ENCODE peak calls at places on chromosome 13, in four cellular contexts. C is H1, I is SK-N-SH, N is GM12878. V is an unnamed sample.

GRCh38 chr13:74040200-74040599 is 94.0 kb downstream of the KLF12 start:
- DNase-seq in C (peak), I (peak), N (no peak), V (peak)

GRCh38 chr13:26589754-26590153 is 32.3 kb downstream of the WASF3 start:
- DNase-seq in C (no peak), I (no peak), N (no peak), V (no peak)

GRCh38 chr13:42279080-42279479 is 7.1 kb downstream of the AKAP11 start:
- DNase-seq in C (no peak), I (no peak), N (no peak), V (no peak)

GRCh38 chr13:113091891-113092775 is 13.5 kb upstream of the F7 start:
- DNase-seq in C (no peak), I (no peak), N (no peak), V (no peak)

GRCh38 chr13:101424381-101425155 is 8.3 kb upstream of the NALCN start:
- DNase-seq in C (no peak), I (no peak), N (no peak), V (peak)

GRCh38 chr13:32535140-32535539 is 3.5 kb downstream of the N4BP2L2 start:
- DNase-seq in C (no peak), I (no peak), N (no peak), V (no peak)

GRCh38 chr13:51764184-51765141 is 39.5 kb downstream of the DHRS12 start:
- DNase-seq in C (no peak), I (no peak), N (peak), V (peak)

GRCh38 chr13:99063952-99064351 is 86.1 kb upstream of the DOCK9 start:
- DNase-seq in C (no peak), I (no peak), N (no peak), V (no peak)

GRCh38 chr13:96090240-96091101 is 564 bp downstream of the HS6ST3 start:
- DNase-seq in C (no peak), I (peak), N (no peak), V (no peak)

GRCh38 chr13:92573467-92574057 is 653.0 kb upstream of the GPC6 start:
- DNase-seq in C (no peak), I (peak), N (no peak), V (peak)

GRCh38 chr13:79637086-79637763 is 156.3 kb downstream of the NDFIP2 start:
- DNase-seq in C (no peak), I (no peak), N (no peak), V (no peak)
- TF ChIP-seq TCF12 in C (no peak), I (peak), N (no peak), V (no peak)

GRCh38 chr13:39037410-39037879 is 444 bp downstream of the PROSER1 start:
- DNase-seq in C (no peak), I (no peak), N (no peak), V (no peak)

GRCh38 chr13:39039033-39039432 is 777 bp downstream of the NHLRC3 start:
- DNase-seq in C (no peak), I (no peak), N (no peak), V (peak)

GRCh38 chr13:39037880-39038568 is at the start of the genes NHLRC3 and PROSER1:
- DNase-seq in C (peak), I (peak), N (peak), V (peak)

GRCh38 chr13:39040206-39040605 is 1.9 kb downstream of the NHLRC3 start:
- DNase-seq in C (no peak), I (no peak), N (no peak), V (peak)

DNA sequence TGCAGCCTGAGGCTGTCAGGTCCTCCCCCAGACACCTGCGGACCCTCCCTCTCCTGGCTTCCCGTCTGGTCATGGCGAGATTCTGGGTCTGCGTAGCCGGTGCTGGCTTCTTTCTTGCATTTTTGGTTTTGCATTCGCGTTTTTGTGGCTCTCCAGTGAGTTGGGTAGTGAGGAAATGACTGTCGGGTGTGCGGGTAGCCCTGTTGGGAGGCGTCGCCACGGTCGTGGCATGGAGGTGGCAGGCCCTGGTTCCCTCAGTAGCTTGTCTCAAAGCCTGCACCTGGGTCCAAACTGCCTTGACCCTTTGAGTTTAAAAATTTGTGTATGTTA is 278 bp downstream of the NHLRC3 start:
- DNase-seq in C (no peak), I (no peak), N (no peak), V (peak)
- TF ChIP-seq MAX in C (no peak), I (no peak), N (no peak), V (no peak)

GRCh38 chr13:29411493-29411892 is 184.0 kb downstream of the SLC7A1 start:
- DNase-seq in C (no peak), I (no peak), N (no peak), V (no peak)
- TF ChIP-seq TCF12 in C (no peak), I (peak), N (no peak), V (no peak)

GRCh38 chr13:45812599-45813372 is 38.8 kb downstream of the SIAH3 start:
- DNase-seq in C (no peak), I (no peak), N (no peak), V (no peak)
- TF ChIP-seq MAX in C (no peak), I (no peak), N (no peak), V (no peak)

GRCh38 chr13:36447501-36447900 is 15.2 kb downstream of the CCNA1 start:
- DNase-seq in C (no peak), I (no peak), N (no peak), V (no peak)
- TF ChIP-seq TCF12 in C (no peak), I (no peak), N (no peak), V (no peak)

DNA sequence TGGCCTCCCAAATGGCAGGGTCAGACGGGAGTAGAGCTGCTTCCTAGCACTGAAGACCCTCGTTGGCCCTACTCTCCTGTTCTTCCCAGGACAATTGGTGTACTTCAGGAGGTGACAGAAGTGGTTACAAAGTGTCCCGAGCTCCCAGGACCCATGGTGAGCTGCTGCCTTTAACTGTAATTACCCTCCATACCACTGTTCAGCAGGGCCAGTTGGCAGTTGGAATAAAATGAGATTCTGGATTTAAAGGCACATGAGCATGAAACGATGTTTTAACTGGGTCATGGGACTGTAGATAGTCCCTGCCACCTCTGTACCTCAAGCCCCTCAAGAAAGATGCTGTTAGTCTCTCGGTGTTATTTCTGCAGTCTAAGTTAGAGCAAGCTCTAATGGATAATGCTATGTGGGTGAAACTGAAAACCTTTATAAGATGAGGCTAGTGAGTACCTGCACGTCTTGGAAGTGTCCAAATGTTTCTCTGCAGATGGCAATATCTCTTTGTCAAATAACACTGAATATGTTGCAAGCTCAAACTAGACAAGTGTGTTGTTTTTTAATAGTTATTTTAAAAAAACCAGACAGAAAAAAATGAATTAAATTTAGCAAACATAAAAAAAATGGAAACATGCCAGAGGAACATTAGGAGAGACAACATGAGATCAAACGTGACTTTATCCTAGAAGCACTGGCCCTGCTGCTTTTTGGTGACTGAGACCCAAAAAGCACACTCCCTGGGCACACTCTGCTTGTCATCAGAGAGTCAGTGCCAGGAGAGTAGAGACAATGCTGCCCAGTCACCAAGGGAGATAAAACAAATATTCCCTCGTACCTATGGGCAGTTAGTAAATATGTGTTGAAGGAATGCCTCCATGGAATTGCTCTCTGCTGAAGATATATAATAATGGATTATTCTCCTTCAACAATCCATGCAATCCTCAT is 266.3 kb downstream of the LMO7 start:
- DNase-seq in C (no peak), I (no peak), N (no peak), V (no peak)
- TF ChIP-seq MAX in C (no peak), I (no peak), N (no peak), V (no peak)

DNA sequence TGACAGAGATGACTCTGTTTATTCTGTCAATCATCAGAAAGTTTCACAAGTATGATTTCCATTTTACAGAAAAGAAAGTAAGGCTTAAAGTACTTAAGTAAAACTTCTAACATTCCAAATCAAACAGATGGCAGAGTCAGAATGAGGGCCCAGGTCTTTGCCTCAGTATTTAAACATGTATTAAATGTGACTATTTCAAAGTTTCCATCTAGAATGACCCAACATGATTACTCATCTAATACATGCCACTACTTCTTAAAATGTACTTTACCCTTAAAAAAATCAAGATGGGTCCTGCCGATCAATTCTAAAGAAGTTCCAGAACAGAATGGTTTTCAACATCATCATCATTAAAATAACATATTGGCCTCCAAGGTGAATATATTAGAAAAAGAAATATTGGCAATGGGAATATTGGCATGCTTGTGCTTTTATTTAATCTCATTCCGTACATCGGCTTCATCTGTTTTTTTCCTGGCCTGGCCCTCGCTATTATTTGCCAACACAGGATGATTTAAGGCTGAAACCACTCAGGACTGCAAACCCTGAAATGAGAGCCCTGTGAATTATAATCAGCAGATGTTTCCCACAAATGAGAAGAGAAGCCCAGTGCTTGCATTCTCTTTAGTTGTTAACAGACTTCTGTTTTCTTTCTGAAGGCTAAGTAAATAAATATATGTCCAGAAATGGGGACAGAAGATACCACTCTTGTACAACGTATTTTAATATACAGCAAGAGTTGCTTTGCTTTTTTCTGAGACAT is 340.0 kb downstream of the DNAJC15 start:
- DNase-seq in C (no peak), I (no peak), N (no peak), V (no peak)
- TF ChIP-seq TCF12 in C (no peak), I (peak), N (no peak), V (no peak)

V was measured in HepG2.